ENCODE peak calls at places on chromosomes 5 and 9, in ten cellular contexts. Q is effector memory CD8-positive, alpha-beta T cell; O is stimulated activated CD8-positive, alpha-beta memory T cell treated with anti-CD3 and anti-CD28 coated beads, Interleukin-2, amount 100 ng/mL, for 48 hours; G is fibroblast of villous mesenchyme; I is stimulated activated CD4-positive, alpha-beta T cell treated with anti-CD3 and anti-CD28 coated beads, Interleukin-4, amount 100 ng/mL, for 1 hour; P is foreskin keratinocyte; M is progenitor cell of endocrine pancreas; X is GM10248; V is RCC 7860; K is upper lobe of left lung. D is an unnamed sample.

GRCh38 chr9:4297151-4297794 is 2.6 kb downstream of the GLIS3 start:
- DNase-seq in K (no peak), O (no peak), V (peak), Q (peak), I (peak), X (peak), M (no peak), P (peak), G (peak), D (peak)

GRCh38 chr5:821504-821903 is 29.3 kb downstream of the ZDHHC11 start:
- DNase-seq in Q (no peak), V (no peak), M (no peak), G (no peak), P (no peak), O (no peak), I (no peak), K (no peak), X (no peak), D (no peak)

GRCh38 chr5:139733698-139734491 is 61.7 kb upstream of the PSD2 start:
- DNase-seq in P (no peak), Q (no peak), I (no peak), V (no peak), K (peak), X (no peak), G (no peak), M (no peak), O (no peak), D (no peak)

GRCh38 chr5:128254789-128255188 is 171.2 kb downstream of the SLC12A2 start:
- DNase-seq in I (no peak), O (no peak), X (no peak), K (no peak), M (no peak), P (peak), V (no peak), Q (no peak), G (peak), D (no peak)

GRCh38 chr9:38066907-38067610 is 2.0 kb downstream of the SHB start:
- DNase-seq in G (peak), P (no peak), K (peak), X (no peak), M (no peak), V (no peak), I (peak), Q (no peak), O (no peak), D (no peak)

GRCh38 chr9:112680731-112681402 is 37.0 kb downstream of the INIP start:
- DNase-seq in X (no peak), G (no peak), O (no peak), V (no peak), K (no peak), P (no peak), Q (no peak), I (no peak), M (no peak), D (no peak)

GRCh38 chr5:172459396-172460165 is 5.3 kb upstream of the SH3PXD2B start:
- DNase-seq in G (no peak), V (no peak), I (no peak), K (no peak), O (no peak), M (no peak), X (no peak), P (no peak), Q (no peak), D (no peak)

GRCh38 chr9:94833802-94834201 is 107.3 kb downstream of the AOPEP start:
- DNase-seq in X (no peak), M (no peak), O (no peak), P (no peak), K (no peak), I (no peak), G (no peak), V (no peak), Q (no peak), D (no peak)

GRCh38 chr9:97445119-97445701 is 33.3 kb downstream of the TDRD7 start:
- DNase-seq in Q (no peak), K (no peak), G (no peak), O (no peak), X (no peak), P (peak), I (no peak), M (no peak), V (no peak), D (no peak)

GRCh38 chr9:69945671-69946141 is 97.9 kb upstream of the MAMDC2 start:
- DNase-seq in G (peak), P (no peak), O (no peak), K (no peak), Q (no peak), V (peak), I (no peak), X (no peak), M (no peak), D (no peak)

GRCh38 chr9:96852676-96853075 is 1.6 kb downstream of the ZNF782 start:
- DNase-seq in K (no peak), I (no peak), M (no peak), G (no peak), V (no peak), P (peak), Q (no peak), X (no peak), O (no peak), D (no peak)

GRCh38 chr9:114250648-114251047 is 72.2 kb upstream of the ORM1 start:
- DNase-seq in G (no peak), X (no peak), Q (no peak), P (no peak), M (no peak), V (no peak), O (no peak), I (no peak), K (no peak), D (no peak)

GRCh38 chr5:142063878-142064331 is 44.7 kb upstream of the NDFIP1 start:
- DNase-seq in K (peak), O (no peak), P (no peak), M (no peak), X (no peak), V (no peak), Q (no peak), G (peak), I (no peak), D (no peak)

GRCh38 chr9:110835404-110835803 is 166.8 kb downstream of the MUSK start:
- DNase-seq in K (no peak), G (peak), X (no peak), M (no peak), P (peak), Q (no peak), O (no peak), V (peak), I (no peak), D (no peak)

GRCh38 chr5:179326176-179326997 is 18.9 kb downstream of the ADAMTS2 start:
- DNase-seq in I (no peak), M (no peak), Q (no peak), K (peak), X (no peak), G (peak), O (no peak), V (no peak), P (no peak), D (no peak)

D was measured in stimulated activated naive CD4-positive, alpha-beta T cell treated with Interleukin-2 at 50 U/mL for 16 hours.